ENCODE peak calls at places on chromosomes 1 and 21, in nine cellular contexts. W is cardiac muscle cell; G is GM12865; N is CD8-positive, alpha-beta T cell; F is endothelial cell of umbilical vein; P is epithelial cell of esophagus; R is fibroblast of the aortic adventitia; B is fibroblast of pulmonary artery; D is GM10248. O is an unnamed sample.

GRCh38 chr1:45299981-45300668 is 26.6 kb upstream of the HPDL start:
- DNase-seq in W (peak; percentile 90), G (peak; percentile 85), N (no peak), F (peak; percentile 83), P (peak; percentile 75), R (peak; percentile 90), B (peak; percentile 91), D (peak; percentile 64), O (peak; percentile 76)

GRCh38 chr1:227543283-227544066 is 19.9 kb upstream of the ZNF678 start:
- DNase-seq in W (no peak), G (no peak), N (no peak), F (no peak), P (no peak), R (no peak), B (no peak), D (no peak), O (no peak)

GRCh38 chr1:224223819-224224714 is 41.0 kb downstream of the DEGS1 start:
- DNase-seq in W (peak; percentile 78), G (no peak), N (no peak), F (peak; percentile 82), P (peak; percentile 64), R (peak; percentile 80), B (peak; percentile 86), D (no peak), O (no peak)

GRCh38 chr1:8667869-8668595 is 149.4 kb downstream of the RERE start:
- DNase-seq in W (peak; percentile 43), G (no peak), N (no peak), F (peak; percentile 79), P (no peak), R (no peak), B (peak; percentile 50), D (no peak), O (no peak)

GRCh38 chr1:214685906-214686305 is 82.9 kb downstream of the CENPF start:
- DNase-seq in W (peak; percentile 34), G (no peak), N (no peak), F (no peak), P (no peak), R (peak; percentile 22), B (no peak), D (no peak), O (no peak)

GRCh38 chr1:65265296-65266271 is 43.8 kb upstream of the DNAJC6 start:
- DNase-seq in W (peak; percentile 57), G (peak; percentile 67), N (no peak), F (peak; percentile 17), P (peak; percentile 51), R (peak; percentile 3), B (peak; percentile 37), D (peak; percentile 40), O (no peak)

GRCh38 chr1:2611621-2612437 is 21.0 kb downstream of the MMEL1 start:
- DNase-seq in W (no peak), G (no peak), N (no peak), F (no peak), P (no peak), R (no peak), B (no peak), D (no peak), O (no peak)

GRCh38 chr21:33588485-33589335 is at the start of gene DONSON:
- DNase-seq in W (peak; percentile 86), G (peak; percentile 92), N (peak; percentile 72), F (peak; percentile 89), P (peak; percentile 82), R (peak; percentile 70), B (peak; percentile 76), D (peak; percentile 99), O (peak; percentile 97)

GRCh38 chr1:85091647-85092295 is 43.5 kb upstream of the MCOLN3 start:
- DNase-seq in W (peak; percentile 8), G (peak; percentile 3), N (no peak), F (no peak), P (peak; percentile 71), R (peak; percentile 11), B (no peak), D (no peak), O (no peak)

GRCh38 chr1:224082146-224082545 is 31.8 kb upstream of the FBXO28 start:
- DNase-seq in W (peak; percentile 22), G (no peak), N (no peak), F (no peak), P (no peak), R (no peak), B (peak; percentile 31), D (no peak), O (no peak)

GRCh38 chr1:58628987-58629598 is 52.0 kb upstream of the TACSTD2 start:
- DNase-seq in W (no peak), G (no peak), N (no peak), F (no peak), P (no peak), R (peak; percentile 40), B (no peak), D (no peak), O (no peak)

GRCh38 chr1:150021191-150021688 is 10.7 kb upstream of the OTUD7B start:
- DNase-seq in W (no peak), G (no peak), N (no peak), F (peak; percentile 53), P (peak; percentile 25), R (no peak), B (no peak), D (no peak), O (no peak)
- TF ChIP-seq CTCF in W (no peak), G (no peak), N (no peak), F (no peak), P (no peak), R (no peak), B (no peak), D (no peak), O (no peak)

GRCh38 chr1:189678779-189679178 is 798.9 kb downstream of the BRINP3 start:
- DNase-seq in W (no peak), G (no peak), N (no peak), F (no peak), P (peak; percentile 32), R (no peak), B (no peak), D (no peak), O (no peak)
- TF ChIP-seq CTCF in W (peak; percentile 45), G (peak; percentile 20), N (no peak), F (no peak), P (peak; percentile 60), R (peak; percentile 9), B (peak; percentile 44), D (peak; percentile 2), O (no peak)

GRCh38 chr1:22749503-22749902 is 38.9 kb downstream of the EPHB2 start:
- DNase-seq in W (no peak), G (no peak), N (no peak), F (no peak), P (no peak), R (no peak), B (no peak), D (no peak), O (no peak)
- TF ChIP-seq CTCF in W (no peak), G (no peak), N (no peak), F (no peak), P (no peak), R (no peak), B (no peak), D (no peak), O (no peak)

GRCh38 chr1:12031039-12031980 is 12.0 kb downstream of the MIIP start:
- DNase-seq in W (peak; percentile 51), G (peak; percentile 71), N (no peak), F (peak; percentile 16), P (peak; percentile 29), R (peak; percentile 27), B (peak; percentile 38), D (peak; percentile 71), O (no peak)
- TF ChIP-seq CTCF in W (peak; percentile 63), G (peak; percentile 84), N (no peak), F (peak; percentile 45), P (peak; percentile 49), R (peak; percentile 57), B (peak; percentile 58), D (peak; percentile 66), O (peak; percentile 49)

GRCh38 chr1:62038594-62039284 is 155.9 kb upstream of the L1TD1 start:
- DNase-seq in W (no peak), G (no peak), N (no peak), F (no peak), P (peak; percentile 9), R (no peak), B (no peak), D (no peak), O (no peak)
- TF ChIP-seq CTCF in W (no peak), G (no peak), N (no peak), F (no peak), P (peak; percentile 25), R (no peak), B (peak; percentile 8), D (no peak), O (no peak)

GRCh38 chr1:68456207-68456606 is 6.5 kb upstream of the RPE65 start:
- DNase-seq in W (no peak), G (no peak), N (no peak), F (no peak), P (no peak), R (no peak), B (no peak), D (no peak), O (no peak)

GRCh38 chr1:68453060-68453665 is 3.4 kb upstream of the RPE65 start:
- DNase-seq in W (no peak), G (no peak), N (no peak), F (no peak), P (peak; percentile 52), R (no peak), B (no peak), D (no peak), O (no peak)

GRCh38 chr1:68449901-68450300 is at the start of gene RPE65:
- DNase-seq in W (peak; percentile 81), G (no peak), N (no peak), F (no peak), P (no peak), R (no peak), B (peak; percentile 65), D (no peak), O (no peak)

GRCh38 chr1:68459091-68459490 is 9.3 kb upstream of the RPE65 start:
- DNase-seq in W (no peak), G (no peak), N (no peak), F (no peak), P (no peak), R (no peak), B (no peak), D (no peak), O (no peak)

DNA sequence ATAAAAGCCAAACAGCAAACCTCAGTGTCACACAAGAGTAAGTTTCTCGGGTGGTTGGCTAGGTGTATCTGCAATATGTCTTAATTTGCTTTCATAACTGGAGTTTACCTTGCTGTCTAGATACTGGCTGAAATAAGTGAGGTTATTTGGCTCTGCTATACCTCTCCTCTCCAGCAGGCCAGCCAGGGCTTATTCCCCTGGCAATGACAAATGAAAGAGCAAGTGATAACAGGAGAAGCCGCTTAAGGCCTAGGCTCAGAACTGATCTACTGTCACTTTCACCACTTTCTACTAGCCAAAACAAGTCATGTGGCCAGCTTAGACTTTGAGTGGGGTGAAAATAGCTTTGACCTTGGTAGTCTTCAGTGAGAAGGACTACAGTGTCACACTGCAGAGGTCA is 4.8 kb upstream of the RPE65 start:
- DNase-seq in W (no peak), G (peak; percentile 22), N (no peak), F (no peak), P (peak; percentile 56), R (no peak), B (no peak), D (no peak), O (no peak)
- TF ChIP-seq CTCF in W (peak; percentile 2), G (peak; percentile 16), N (no peak), F (no peak), P (peak; percentile 61), R (peak; percentile 9), B (peak; percentile 14), D (no peak), O (no peak)